ENCODE peak calls at places on chromosomes 12 and 14, in seven cellular contexts. R is GM23338, F is K562, E is Panc1, Z is transverse colon, L is prostate gland, N is HCT116. S is an unnamed sample.

GRCh38 chr12:89574736-89575208 is 48.9 kb upstream of the POC1B start:
- DNase-seq in Z (no peak), R (peak), E (no peak), N (no peak), F (peak), L (no peak), S (no peak)

GRCh38 chr12:49585477-49586445 is 17.8 kb upstream of the MCRS1 start:
- DNase-seq in E (no peak), Z (no peak), N (no peak), F (no peak), R (no peak), L (no peak), S (no peak)

GRCh38 chr12:52233462-52234141 is 559 bp downstream of the KRT7 start:
- DNase-seq in F (no peak), L (no peak), Z (no peak), R (peak), N (no peak), E (no peak), S (peak)

GRCh38 chr14:32363761-32364160 is 34.7 kb downstream of the AKAP6 start:
- DNase-seq in E (no peak), R (no peak), L (no peak), N (no peak), Z (no peak), F (no peak), S (no peak)

GRCh38 chr14:94631050-94631449 is 18.9 kb downstream of the SERPINA3 start:
- DNase-seq in F (no peak), L (no peak), R (no peak), E (no peak), Z (no peak), N (no peak), S (no peak)

GRCh38 chr14:63361790-63362189 is 43.1 kb upstream of the GPHB5 start:
- DNase-seq in L (no peak), F (no peak), R (no peak), E (no peak), N (no peak), Z (no peak), S (no peak)

GRCh38 chr12:94779520-94779919 is 129.2 kb upstream of the TMCC3 start:
- DNase-seq in E (no peak), F (no peak), N (no peak), L (no peak), R (no peak), Z (no peak), S (no peak)

GRCh38 chr14:47511829-47512228 is 163.6 kb downstream of the MDGA2 start:
- DNase-seq in L (no peak), Z (no peak), R (no peak), E (no peak), F (no peak), N (no peak), S (no peak)

GRCh38 chr12:49428652-49429549 is 61.6 kb downstream of the SPATS2 start:
- DNase-seq in N (peak), E (no peak), R (no peak), Z (no peak), L (no peak), F (peak), S (no peak)

GRCh38 chr14:60204104-60204842 is 39.1 kb upstream of the DHRS7 start:
- DNase-seq in L (no peak), E (no peak), R (peak), Z (peak), F (no peak), N (no peak), S (no peak)

GRCh38 chr14:61168126-61168525 is 113.0 kb downstream of the TMEM30B start:
- DNase-seq in E (no peak), R (no peak), L (no peak), Z (no peak), N (no peak), F (no peak), S (no peak)

GRCh38 chr12:27303139-27304111 is 29.2 kb upstream of the BMAL2 start:
- DNase-seq in R (no peak), F (no peak), Z (no peak), N (no peak), E (no peak), L (no peak), S (no peak)

GRCh38 chr12:58159941-58160340 is 218.6 kb downstream of the ATP23 start:
- DNase-seq in L (no peak), Z (no peak), R (no peak), F (no peak), N (no peak), E (no peak), S (no peak)

GRCh38 chr12:40405419-40405818 is 180.6 kb downstream of the LRRK2 start:
- DNase-seq in R (peak), F (no peak), E (no peak), Z (no peak), N (no peak), L (no peak), S (no peak)

GRCh38 chr12:71333418-71333817 is 106.2 kb upstream of the LGR5 start:
- DNase-seq in Z (no peak), E (no peak), R (no peak), F (no peak), L (no peak), N (no peak), S (no peak)

GRCh38 chr12:47753021-47754001 is 5.4 kb downstream of the RAPGEF3 start:
- DNase-seq in R (peak), Z (peak), L (peak), F (no peak), N (no peak), E (no peak), S (peak)

GRCh38 chr14:36647827-36648753 is 13.6 kb upstream of the PAX9 start:
- DNase-seq in L (peak), E (no peak), Z (no peak), F (peak), R (peak), N (no peak), S (no peak)

GRCh38 chr14:100691395-100692025 is 35.2 kb upstream of the DLK1 start:
- DNase-seq in E (no peak), R (no peak), L (no peak), F (no peak), N (no peak), Z (no peak), S (no peak)

GRCh38 chr14:53278602-53279506 is 125.7 kb upstream of the DDHD1 start:
- DNase-seq in R (peak), N (no peak), E (no peak), Z (no peak), F (no peak), L (no peak), S (no peak)

GRCh38 chr14:79809849-79810612 is 401.3 kb downstream of the DIO2 start:
- DNase-seq in E (no peak), R (peak), N (no peak), F (no peak), Z (peak), L (peak), S (no peak)

GRCh38 chr14:50311337-50311973 is 574 bp downstream of the L2HGDH start:
- DNase-seq in Z (no peak), L (no peak), R (no peak), N (no peak), E (no peak), F (no peak), S (no peak)

GRCh38 chr14:88698651-88699050 is 94.1 kb downstream of the EML5 start:
- DNase-seq in Z (no peak), N (peak), E (no peak), R (no peak), L (no peak), F (no peak), S (no peak)

GRCh38 chr12:3299929-3300832 is 190.8 kb upstream of the PRMT8 start:
- DNase-seq in L (peak), F (peak), Z (peak), R (peak), E (peak), N (peak), S (peak)
- TF ChIP-seq POLR2AphosphoS5 in L (peak), F (no peak), Z (peak), R (no peak), E (no peak), N (peak), S (no peak)

GRCh38 chr14:76462330-76462729 is 86.4 kb downstream of the ESRRB start:
- DNase-seq in R (no peak), Z (no peak), L (no peak), E (no peak), F (no peak), N (no peak), S (no peak)
- H3K4me3 ChIP-seq in R (no peak), Z (no peak), L (no peak), E (no peak), F (no peak), N (no peak), S (no peak)

GRCh38 chr12:7917392-7918267 is 18.4 kb downstream of the SLC2A3 start:
- DNase-seq in E (no peak), F (no peak), L (no peak), R (no peak), Z (no peak), N (no peak), S (no peak)
- TF ChIP-seq POLR2AphosphoS5 in E (no peak), F (no peak), L (no peak), R (peak), Z (no peak), N (no peak), S (peak)

GRCh38 chr14:21534576-21534975 is 8.4 kb upstream of the SALL2 start:
- DNase-seq in L (no peak), N (no peak), E (no peak), R (peak), F (no peak), Z (no peak), S (no peak)

GRCh38 chr14:21536395-21537087 is 10.4 kb upstream of the SALL2 start:
- DNase-seq in Z (no peak), F (no peak), N (no peak), L (no peak), R (peak), E (no peak), S (no peak)

GRCh38 chr14:21537088-21537424 is 10.9 kb upstream of the SALL2 start:
- DNase-seq in R (no peak), N (no peak), E (no peak), L (no peak), Z (no peak), F (no peak), S (no peak)

GRCh38 chr14:21539154-21539940 is 13.2 kb upstream of the SALL2 start:
- DNase-seq in N (no peak), R (peak), Z (no peak), F (no peak), L (no peak), E (no peak), S (no peak)

GRCh38 chr14:21535545-21536394 is 9.6 kb upstream of the SALL2 start:
- DNase-seq in E (no peak), N (no peak), R (no peak), L (no peak), F (no peak), Z (no peak), S (no peak)
- H3K4me3 ChIP-seq in E (no peak), N (no peak), R (peak), L (no peak), F (no peak), Z (peak), S (no peak)

S was measured in spleen.